ENCODE peak calls at places on chromosome 6, in ten cellular contexts. One of them, this sample, is unnamed.

GRCh38 chr6:30364591-30364990 is 19.6 kb downstream of the RPP21 start:
- DNase-seq in spleen: no peak
- DNase-seq in hepatocyte: no peak
- DNase-seq in esophagus squamous epithelium: no peak
- DNase-seq in HCT116: no peak
- DNase-seq in mammary epithelial cell: no peak
- DNase-seq in endothelial cell of umbilical vein: no peak
- DNase-seq in cardiac fibroblast: no peak
- DNase-seq in breast epithelium: no peak
- DNase-seq in tibial artery: no peak
- DNase-seq in this sample: no peak

GRCh38 chr6:3385660-3386151 is 71.1 kb downstream of the SLC22A23 start:
- DNase-seq in spleen: no peak
- DNase-seq in hepatocyte: no peak
- DNase-seq in esophagus squamous epithelium: no peak
- DNase-seq in HCT116: peak; percentile 66
- DNase-seq in mammary epithelial cell: no peak
- DNase-seq in endothelial cell of umbilical vein: no peak
- DNase-seq in cardiac fibroblast: peak; percentile 75
- DNase-seq in breast epithelium: no peak
- DNase-seq in tibial artery: peak; percentile 69
- DNase-seq in this sample: peak; percentile 44

GRCh38 chr6:129069006-129069405 is 186.1 kb downstream of the LAMA2 start:
- DNase-seq in spleen: no peak
- DNase-seq in hepatocyte: no peak
- DNase-seq in esophagus squamous epithelium: no peak
- DNase-seq in HCT116: no peak
- DNase-seq in mammary epithelial cell: no peak
- DNase-seq in endothelial cell of umbilical vein: no peak
- DNase-seq in cardiac fibroblast: peak; percentile 6
- DNase-seq in breast epithelium: no peak
- DNase-seq in tibial artery: no peak
- DNase-seq in this sample: peak; percentile 23

GRCh38 chr6:86859513-86859912 is 77.8 kb upstream of the HTR1E start:
- DNase-seq in spleen: no peak
- DNase-seq in hepatocyte: no peak
- DNase-seq in esophagus squamous epithelium: no peak
- DNase-seq in HCT116: no peak
- DNase-seq in mammary epithelial cell: no peak
- DNase-seq in endothelial cell of umbilical vein: no peak
- DNase-seq in cardiac fibroblast: no peak
- DNase-seq in breast epithelium: no peak
- DNase-seq in tibial artery: no peak
- DNase-seq in this sample: no peak

GRCh38 chr6:149132336-149132735 is 185.2 kb upstream of the TAB2 start:
- DNase-seq in spleen: no peak
- DNase-seq in hepatocyte: no peak
- DNase-seq in esophagus squamous epithelium: no peak
- DNase-seq in HCT116: no peak
- DNase-seq in mammary epithelial cell: no peak
- DNase-seq in endothelial cell of umbilical vein: no peak
- DNase-seq in cardiac fibroblast: no peak
- DNase-seq in breast epithelium: no peak
- DNase-seq in tibial artery: no peak
- DNase-seq in this sample: no peak

GRCh38 chr6:24922854-24923253 is 12.9 kb downstream of the RIPOR2 start:
- DNase-seq in spleen: no peak
- DNase-seq in hepatocyte: no peak
- DNase-seq in esophagus squamous epithelium: no peak
- DNase-seq in HCT116: no peak
- DNase-seq in mammary epithelial cell: no peak
- DNase-seq in endothelial cell of umbilical vein: no peak
- DNase-seq in cardiac fibroblast: no peak
- DNase-seq in breast epithelium: no peak
- DNase-seq in tibial artery: no peak
- DNase-seq in this sample: no peak

GRCh38 chr6:139500977-139501376 is 126.5 kb upstream of the CITED2 start:
- DNase-seq in spleen: no peak
- DNase-seq in hepatocyte: no peak
- DNase-seq in esophagus squamous epithelium: no peak
- DNase-seq in HCT116: no peak
- DNase-seq in mammary epithelial cell: peak; percentile 16
- DNase-seq in endothelial cell of umbilical vein: no peak
- DNase-seq in cardiac fibroblast: peak; percentile 15
- DNase-seq in breast epithelium: no peak
- DNase-seq in tibial artery: no peak
- DNase-seq in this sample: no peak

GRCh38 chr6:39357998-39358686 is 35.6 kb upstream of the KCNK16 start:
- DNase-seq in spleen: peak; percentile 35
- DNase-seq in hepatocyte: peak; percentile 75
- DNase-seq in esophagus squamous epithelium: no peak
- DNase-seq in HCT116: no peak
- DNase-seq in mammary epithelial cell: peak; percentile 51
- DNase-seq in endothelial cell of umbilical vein: peak; percentile 54
- DNase-seq in cardiac fibroblast: peak; percentile 77
- DNase-seq in breast epithelium: no peak
- DNase-seq in tibial artery: no peak
- DNase-seq in this sample: peak; percentile 93

GRCh38 chr6:53484409-53485280 is 60.3 kb downstream of the GCLC start:
- DNase-seq in spleen: no peak
- DNase-seq in hepatocyte: peak; percentile 89
- DNase-seq in esophagus squamous epithelium: peak; percentile 7
- DNase-seq in HCT116: peak; percentile 55
- DNase-seq in mammary epithelial cell: peak; percentile 43
- DNase-seq in endothelial cell of umbilical vein: peak; percentile 84
- DNase-seq in cardiac fibroblast: peak; percentile 85
- DNase-seq in breast epithelium: no peak
- DNase-seq in tibial artery: peak; percentile 89
- DNase-seq in this sample: peak; percentile 90

GRCh38 chr6:83696674-83697073 is 12.2 kb downstream of the SNAP91 start:
- DNase-seq in spleen: no peak
- DNase-seq in hepatocyte: no peak
- DNase-seq in esophagus squamous epithelium: no peak
- DNase-seq in HCT116: no peak
- DNase-seq in mammary epithelial cell: no peak
- DNase-seq in endothelial cell of umbilical vein: peak; percentile 93
- DNase-seq in cardiac fibroblast: no peak
- DNase-seq in breast epithelium: no peak
- DNase-seq in tibial artery: no peak
- DNase-seq in this sample: peak; percentile 2

GRCh38 chr6:163625265-163625664 is 210.7 kb downstream of the QKI start:
- DNase-seq in spleen: no peak
- DNase-seq in hepatocyte: no peak
- DNase-seq in esophagus squamous epithelium: no peak
- DNase-seq in HCT116: no peak
- DNase-seq in mammary epithelial cell: no peak
- DNase-seq in endothelial cell of umbilical vein: no peak
- DNase-seq in cardiac fibroblast: no peak
- DNase-seq in breast epithelium: no peak
- DNase-seq in tibial artery: no peak
- DNase-seq in this sample: no peak

GRCh38 chr6:147782302-147782701 is 273.8 kb downstream of the SAMD5 start:
- DNase-seq in spleen: no peak
- DNase-seq in hepatocyte: peak; percentile 40
- DNase-seq in esophagus squamous epithelium: no peak
- DNase-seq in HCT116: no peak
- DNase-seq in mammary epithelial cell: no peak
- DNase-seq in endothelial cell of umbilical vein: peak; percentile 63
- DNase-seq in cardiac fibroblast: no peak
- DNase-seq in breast epithelium: no peak
- DNase-seq in tibial artery: no peak
- DNase-seq in this sample: peak; percentile 38

GRCh38 chr6:108030223-108030622 is 44.3 kb downstream of the OSTM1 start:
- DNase-seq in spleen: no peak
- DNase-seq in hepatocyte: no peak
- DNase-seq in esophagus squamous epithelium: no peak
- DNase-seq in HCT116: no peak
- DNase-seq in mammary epithelial cell: no peak
- DNase-seq in endothelial cell of umbilical vein: no peak
- DNase-seq in cardiac fibroblast: no peak
- DNase-seq in breast epithelium: no peak
- DNase-seq in tibial artery: no peak
- DNase-seq in this sample: no peak

GRCh38 chr6:138970159-138970558 is 17.9 kb downstream of the REPS1 start:
- DNase-seq in spleen: no peak
- DNase-seq in hepatocyte: no peak
- DNase-seq in esophagus squamous epithelium: no peak
- DNase-seq in HCT116: no peak
- DNase-seq in mammary epithelial cell: no peak
- DNase-seq in endothelial cell of umbilical vein: peak; percentile 18
- DNase-seq in cardiac fibroblast: no peak
- DNase-seq in breast epithelium: no peak
- DNase-seq in tibial artery: no peak
- DNase-seq in this sample: peak; percentile 18

GRCh38 chr6:36130672-36131516 is 581 bp downstream of the MAPK13 start:
- DNase-seq in spleen: peak; percentile 89
- DNase-seq in hepatocyte: peak; percentile 86
- DNase-seq in esophagus squamous epithelium: no peak
- DNase-seq in HCT116: peak; percentile 31
- DNase-seq in mammary epithelial cell: no peak
- DNase-seq in endothelial cell of umbilical vein: no peak
- DNase-seq in cardiac fibroblast: peak; percentile 28
- DNase-seq in breast epithelium: peak; percentile 71
- DNase-seq in tibial artery: peak; percentile 21
- DNase-seq in this sample: peak; percentile 19

GRCh38 chr6:46201701-46202100 is 30.9 kb upstream of the ENPP5 start:
- DNase-seq in spleen: no peak
- DNase-seq in hepatocyte: no peak
- DNase-seq in esophagus squamous epithelium: no peak
- DNase-seq in HCT116: no peak
- DNase-seq in mammary epithelial cell: no peak
- DNase-seq in endothelial cell of umbilical vein: no peak
- DNase-seq in cardiac fibroblast: peak; percentile 41
- DNase-seq in breast epithelium: no peak
- DNase-seq in tibial artery: no peak
- DNase-seq in this sample: no peak

GRCh38 chr6:82842721-82843120 is 222.9 kb downstream of the UBE3D start:
- DNase-seq in spleen: no peak
- DNase-seq in hepatocyte: no peak
- DNase-seq in esophagus squamous epithelium: no peak
- DNase-seq in HCT116: no peak
- DNase-seq in mammary epithelial cell: peak; percentile 17
- DNase-seq in endothelial cell of umbilical vein: no peak
- DNase-seq in cardiac fibroblast: peak; percentile 77
- DNase-seq in breast epithelium: no peak
- DNase-seq in tibial artery: no peak
- DNase-seq in this sample: peak; percentile 67

GRCh38 chr6:40996591-40997247 is 42.3 kb downstream of the UNC5CL start:
- DNase-seq in spleen: no peak
- DNase-seq in hepatocyte: peak; percentile 62
- DNase-seq in esophagus squamous epithelium: no peak
- DNase-seq in HCT116: no peak
- DNase-seq in mammary epithelial cell: no peak
- DNase-seq in endothelial cell of umbilical vein: peak; percentile 86
- DNase-seq in cardiac fibroblast: peak; percentile 2
- DNase-seq in breast epithelium: no peak
- DNase-seq in tibial artery: no peak
- DNase-seq in this sample: peak; percentile 29

GRCh38 chr6:28896505-28897392 is 27.0 kb downstream of the TRIM27 start:
- DNase-seq in spleen: peak; percentile 91
- DNase-seq in hepatocyte: peak; percentile 78
- DNase-seq in esophagus squamous epithelium: no peak
- DNase-seq in HCT116: peak; percentile 51
- DNase-seq in mammary epithelial cell: peak; percentile 68
- DNase-seq in endothelial cell of umbilical vein: peak; percentile 75
- DNase-seq in cardiac fibroblast: peak; percentile 64
- DNase-seq in breast epithelium: no peak
- DNase-seq in tibial artery: peak; percentile 60
- DNase-seq in this sample: peak; percentile 71
- TF ChIP-seq CTCF in spleen: no peak
- TF ChIP-seq CTCF in hepatocyte: peak; percentile 35
- TF ChIP-seq CTCF in esophagus squamous epithelium: peak; percentile 42
- TF ChIP-seq CTCF in HCT116: peak; percentile 28
- TF ChIP-seq CTCF in mammary epithelial cell: peak; percentile 45
- TF ChIP-seq CTCF in endothelial cell of umbilical vein: peak; percentile 19
- TF ChIP-seq CTCF in cardiac fibroblast: peak; percentile 17
- TF ChIP-seq CTCF in breast epithelium: peak; percentile 66
- TF ChIP-seq CTCF in tibial artery: peak; percentile 29
- TF ChIP-seq CTCF in this sample: peak; percentile 45

DNA sequence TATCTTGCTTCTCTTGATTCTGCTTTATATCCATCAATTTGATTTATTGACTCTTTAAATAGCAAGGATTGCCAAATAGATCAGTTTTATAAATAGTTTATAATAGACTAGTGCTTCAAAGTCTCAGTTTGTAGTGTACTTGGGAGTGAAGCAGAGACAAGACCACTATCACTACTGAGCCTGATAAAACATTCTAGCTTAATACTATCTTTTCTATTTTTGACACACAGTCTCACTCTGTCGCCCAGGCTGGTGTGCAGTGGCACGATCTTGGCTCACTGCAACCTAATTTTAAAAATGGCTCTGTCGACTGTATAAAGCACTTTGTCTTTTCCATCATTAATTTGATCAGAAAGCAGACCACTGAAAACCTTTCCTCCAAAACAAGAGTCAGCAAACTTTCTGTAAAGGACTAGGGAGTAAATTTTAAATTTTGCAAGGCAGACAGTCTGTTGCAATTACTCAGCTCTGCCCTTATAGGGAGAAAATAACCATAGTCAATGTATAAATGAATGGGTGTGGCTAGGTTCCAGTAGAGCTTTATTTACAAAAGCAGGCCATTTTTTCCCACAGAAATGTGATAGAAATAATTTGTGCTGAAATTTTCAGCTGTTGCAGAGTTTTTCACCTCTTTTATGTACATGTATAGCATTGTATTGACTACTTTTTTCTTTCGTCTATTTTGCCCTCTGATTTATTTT is 7.5 kb downstream of the AMD1 start:
- DNase-seq in spleen: no peak
- DNase-seq in hepatocyte: no peak
- DNase-seq in esophagus squamous epithelium: no peak
- DNase-seq in HCT116: no peak
- DNase-seq in mammary epithelial cell: no peak
- DNase-seq in endothelial cell of umbilical vein: no peak
- DNase-seq in cardiac fibroblast: peak; percentile 30
- DNase-seq in breast epithelium: no peak
- DNase-seq in tibial artery: no peak
- DNase-seq in this sample: peak; percentile 13
- H3K4me3 ChIP-seq in spleen: no peak overlapping the region
- H3K4me3 ChIP-seq in hepatocyte: no peak overlapping the region
- H3K4me3 ChIP-seq in esophagus squamous epithelium: no peak overlapping the region
- H3K4me3 ChIP-seq in HCT116: no peak overlapping the region
- H3K4me3 ChIP-seq in mammary epithelial cell: no peak overlapping the region
- H3K4me3 ChIP-seq in endothelial cell of umbilical vein: no peak overlapping the region
- H3K4me3 ChIP-seq in cardiac fibroblast: no peak overlapping the region
- H3K4me3 ChIP-seq in breast epithelium: no peak overlapping the region
- H3K4me3 ChIP-seq in tibial artery: no peak overlapping the region
- H3K4me3 ChIP-seq in this sample: no peak overlapping the region

GRCh38 chr6:137625808-137626207 is 131.6 kb upstream of the OLIG3 start:
- DNase-seq in spleen: no peak
- DNase-seq in hepatocyte: no peak
- DNase-seq in esophagus squamous epithelium: no peak
- DNase-seq in HCT116: no peak
- DNase-seq in mammary epithelial cell: no peak
- DNase-seq in endothelial cell of umbilical vein: no peak
- DNase-seq in cardiac fibroblast: no peak
- DNase-seq in breast epithelium: no peak
- DNase-seq in tibial artery: no peak
- DNase-seq in this sample: no peak
- TF ChIP-seq CTCF in spleen: no peak
- TF ChIP-seq CTCF in hepatocyte: no peak
- TF ChIP-seq CTCF in esophagus squamous epithelium: no peak
- TF ChIP-seq CTCF in HCT116: peak; percentile 13
- TF ChIP-seq CTCF in mammary epithelial cell: no peak
- TF ChIP-seq CTCF in endothelial cell of umbilical vein: no peak
- TF ChIP-seq CTCF in cardiac fibroblast: no peak
- TF ChIP-seq CTCF in breast epithelium: no peak
- TF ChIP-seq CTCF in tibial artery: no peak
- TF ChIP-seq CTCF in this sample: no peak

GRCh38 chr6:15904651-15905376 is 224.1 kb upstream of the MYLIP start:
- DNase-seq in spleen: no peak
- DNase-seq in hepatocyte: no peak
- DNase-seq in esophagus squamous epithelium: no peak
- DNase-seq in HCT116: no peak
- DNase-seq in mammary epithelial cell: no peak
- DNase-seq in endothelial cell of umbilical vein: no peak
- DNase-seq in cardiac fibroblast: no peak
- DNase-seq in breast epithelium: no peak
- DNase-seq in tibial artery: no peak
- DNase-seq in this sample: no peak
- H3K4me3 ChIP-seq in spleen: no peak overlapping the region
- H3K4me3 ChIP-seq in hepatocyte: no peak overlapping the region
- H3K4me3 ChIP-seq in esophagus squamous epithelium: no peak overlapping the region
- H3K4me3 ChIP-seq in HCT116: no peak overlapping the region
- H3K4me3 ChIP-seq in mammary epithelial cell: no peak overlapping the region
- H3K4me3 ChIP-seq in endothelial cell of umbilical vein: no peak overlapping the region
- H3K4me3 ChIP-seq in cardiac fibroblast: no peak overlapping the region
- H3K4me3 ChIP-seq in breast epithelium: no peak overlapping the region
- H3K4me3 ChIP-seq in tibial artery: no peak overlapping the region
- H3K4me3 ChIP-seq in this sample: no peak overlapping the region

This sample was measured in choroid plexus epithelial cell.